ENCODE peak calls at places on chromosomes 13 and 19, in five cellular contexts. One of them, this sample, is unnamed.

GRCh38 chr13:102696465-102696864 is 1.6 kb upstream of the METTL21C start:
- DNase-seq in ELR: no peak
- DNase-seq in progenitor cell of endocrine pancreas: no peak
- DNase-seq in GM04504: no peak
- DNase-seq in amniotic stem cell: no peak
- DNase-seq in this sample: no peak

GRCh38 chr19:40305403-40305802 is 20.3 kb upstream of the AKT2 start:
- DNase-seq in ELR: peak; percentile 85
- DNase-seq in progenitor cell of endocrine pancreas: peak; percentile 59
- DNase-seq in GM04504: peak; percentile 67
- DNase-seq in amniotic stem cell: peak; percentile 22
- DNase-seq in this sample: peak; percentile 76

GRCh38 chr13:50352720-50353491 is 337.7 kb downstream of the KCNRG start:
- DNase-seq in ELR: no peak
- DNase-seq in progenitor cell of endocrine pancreas: no peak
- DNase-seq in GM04504: no peak
- DNase-seq in amniotic stem cell: no peak
- DNase-seq in this sample: no peak

GRCh38 chr19:34136127-34136526 is 36.2 kb upstream of the LSM14A start:
- DNase-seq in ELR: no peak
- DNase-seq in progenitor cell of endocrine pancreas: no peak
- DNase-seq in GM04504: no peak
- DNase-seq in amniotic stem cell: no peak
- DNase-seq in this sample: no peak

GRCh38 chr19:37007587-37008220 is 70.5 kb upstream of the ZNF420 start:
- DNase-seq in ELR: no peak
- DNase-seq in progenitor cell of endocrine pancreas: no peak
- DNase-seq in GM04504: no peak
- DNase-seq in amniotic stem cell: no peak
- DNase-seq in this sample: no peak

GRCh38 chr19:10290876-10291553 is 1.3 kb downstream of the ICAM5 start:
- DNase-seq in ELR: peak; percentile 71
- DNase-seq in progenitor cell of endocrine pancreas: no peak
- DNase-seq in GM04504: no peak
- DNase-seq in amniotic stem cell: no peak
- DNase-seq in this sample: no peak

GRCh38 chr19:2113436-2114211 is 16.9 kb downstream of the IZUMO4 start:
- DNase-seq in ELR: peak; percentile 40
- DNase-seq in progenitor cell of endocrine pancreas: no peak
- DNase-seq in GM04504: no peak
- DNase-seq in amniotic stem cell: no peak
- DNase-seq in this sample: no peak

GRCh38 chr13:27792393-27793218 is at the start of gene GSX1:
- DNase-seq in ELR: peak; percentile 53
- DNase-seq in progenitor cell of endocrine pancreas: peak; percentile 85
- DNase-seq in GM04504: peak; percentile 24
- DNase-seq in amniotic stem cell: no peak
- DNase-seq in this sample: no peak

GRCh38 chr19:17243854-17244617 is 1.7 kb downstream of the NR2F6 start:
- DNase-seq in ELR: peak; percentile 69
- DNase-seq in progenitor cell of endocrine pancreas: peak; percentile 60
- DNase-seq in GM04504: no peak
- DNase-seq in amniotic stem cell: no peak
- DNase-seq in this sample: no peak